ENCODE peak calls at places on chromosomes 6 and 20, in six cellular contexts. U is stomach, K is SK-N-SH, L is suprapubic skin, J is GM12878, F is K562. G is an unnamed sample. For H3K36me3, the result is how much of the 10 kb centered on the place peaks cover.

GRCh38 chr6:15479761-15480160 is 183.1 kb downstream of the DTNBP1 start:
- DNase-seq in J (no peak), L (no peak), F (no peak), K (no peak), U (no peak), G (no peak)

GRCh38 chr6:52876056-52876787 is 33.3 kb downstream of the GSTA3 start:
- DNase-seq in L (no peak), F (no peak), U (no peak), K (no peak), J (no peak), G (no peak)

GRCh38 chr6:129472239-129472638 is 237.7 kb downstream of the ARHGAP18 start:
- DNase-seq in F (no peak), K (no peak), U (no peak), J (no peak), L (no peak), G (no peak)

GRCh38 chr6:70396796-70397729 is 16.2 kb upstream of the FAM135A start:
- DNase-seq in F (no peak), L (no peak), U (no peak), J (no peak), K (no peak), G (no peak)

GRCh38 chr6:14713008-14713452 is 532.8 kb upstream of the JARID2 start:
- DNase-seq in J (no peak), U (no peak), K (no peak), F (peak), L (no peak), G (peak)

GRCh38 chr6:53437557-53438202 is 88.9 kb upstream of the ELOVL5 start:
- DNase-seq in U (no peak), K (peak), L (no peak), F (peak), J (peak), G (no peak)

GRCh38 chr6:157804448-157805327 is 18.4 kb upstream of the SNX9 start:
- DNase-seq in L (no peak), K (no peak), U (no peak), F (peak), J (no peak), G (no peak)

GRCh38 chr6:144993870-144994269 is 708.7 kb downstream of the UTRN start:
- DNase-seq in U (no peak), F (no peak), L (no peak), K (no peak), J (no peak), G (no peak)

GRCh38 chr6:112831022-112831421 is 483.9 kb downstream of the RFPL4B start:
- DNase-seq in L (no peak), F (no peak), J (no peak), K (no peak), U (no peak), G (no peak)

GRCh38 chr6:11969092-11969491 is 43.0 kb upstream of the HIVEP1 start:
- DNase-seq in F (no peak), L (no peak), J (no peak), K (no peak), U (no peak), G (no peak)

GRCh38 chr20:10040070-10040970 is 5.5 kb downstream of the ANKEF1 start:
- DNase-seq in F (no peak), U (no peak), L (no peak), J (no peak), K (no peak), G (no peak)

GRCh38 chr20:47678536-47678935 is 106.7 kb downstream of the SULF2 start:
- DNase-seq in U (no peak), L (no peak), K (no peak), F (no peak), J (no peak), G (no peak)

GRCh38 chr20:36170542-36171215 is 16.1 kb downstream of the EPB41L1 start:
- DNase-seq in K (no peak), F (no peak), J (no peak), L (no peak), U (no peak), G (no peak)

GRCh38 chr20:47281376-47281775 is 75.1 kb downstream of the ZMYND8 start:
- DNase-seq in J (no peak), K (no peak), F (no peak), L (no peak), U (no peak), G (no peak)

GRCh38 chr6:168411793-168412192 is 29.2 kb upstream of the SMOC2 start:
- DNase-seq in F (no peak), J (no peak), K (no peak), L (peak), U (no peak), G (no peak)

GRCh38 chr6:99151634-99152344 is 197.7 kb downstream of the FAXC start:
- DNase-seq in J (peak), L (no peak), K (peak), F (peak), U (peak), G (no peak)

GRCh38 chr6:99011151-99011550 is 63.4 kb upstream of the FBXL4 start:
- DNase-seq in U (no peak), K (no peak), F (no peak), L (no peak), J (no peak), G (no peak)

GRCh38 chr20:4787825-4788224 is 66.1 kb downstream of the PRND start:
- DNase-seq in U (no peak), K (no peak), J (no peak), F (no peak), L (no peak), G (no peak)
- H3K27ac ChIP-seq in U (no peak), K (no peak), J (no peak), F (no peak), L (no peak), G (no peak)

DNA sequence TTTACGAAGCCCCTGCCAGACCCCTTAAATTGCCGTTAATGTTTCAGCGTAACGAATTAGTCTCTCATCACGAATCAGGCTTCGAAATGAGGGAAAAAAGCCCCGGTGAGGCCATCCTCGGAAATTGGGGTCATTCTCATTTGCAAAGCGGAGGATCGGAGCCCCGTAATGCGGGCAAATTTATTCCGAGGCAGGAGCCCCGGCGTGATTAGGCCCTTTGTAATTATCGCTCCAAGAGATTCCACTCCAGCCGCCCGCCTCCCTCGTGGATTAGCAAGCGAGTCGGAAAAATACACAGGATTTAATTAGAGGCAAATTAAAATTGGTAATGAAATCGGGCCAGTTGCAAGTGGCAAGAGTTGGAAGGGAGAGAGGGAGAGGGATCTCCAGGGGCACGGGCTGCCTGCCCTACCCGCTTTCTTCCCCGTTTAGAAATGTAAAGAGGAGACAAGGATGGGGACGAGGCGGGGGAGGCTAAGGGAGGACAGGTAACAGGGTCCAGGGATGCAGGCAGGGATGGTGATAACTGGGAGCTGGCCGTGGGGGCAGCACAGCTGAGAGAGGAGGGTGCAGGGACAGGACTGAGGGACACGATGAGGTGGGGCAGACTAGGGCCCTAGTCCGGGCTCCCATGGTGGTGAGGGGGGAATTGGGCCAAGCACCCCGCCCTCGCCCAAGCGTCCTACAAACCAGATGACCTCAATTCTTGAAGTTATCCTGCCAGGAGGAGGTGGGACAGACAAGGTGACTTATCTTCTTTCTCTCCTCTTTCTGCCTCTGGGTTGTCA is 44.6 kb upstream of the MDFI start:
- DNase-seq in F (no peak), K (no peak), J (no peak), L (no peak), U (no peak), G (no peak)
- H3K36me3 ChIP-seq in F (under half), K (under half), J (under half), L (half or more), U (half or more), G (under half)

DNA sequence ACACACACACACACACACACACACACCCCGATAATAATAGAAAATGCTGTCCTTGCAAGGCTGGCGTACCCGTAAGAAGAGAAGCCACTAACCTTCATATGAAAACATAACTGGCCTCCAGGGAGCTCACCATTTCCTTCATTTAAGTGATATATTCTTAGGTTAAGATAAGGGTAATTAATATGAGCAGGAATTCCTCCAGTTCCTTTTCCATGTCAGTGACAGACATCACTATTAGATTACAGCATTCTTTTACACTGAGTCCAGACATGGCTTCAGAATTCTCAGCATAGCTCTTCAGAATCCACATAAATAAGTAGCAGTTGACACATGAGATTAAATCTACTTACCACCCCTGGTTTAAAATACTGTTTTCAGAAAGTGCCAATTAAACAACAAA is 121.9 kb downstream of the SIM1 start:
- DNase-seq in F (no peak), U (no peak), J (no peak), K (no peak), L (no peak), G (no peak)
- TF ChIP-seq EP300 in F (no peak), U (no peak), J (no peak), K (no peak), L (no peak), G (no peak)

GRCh38 chr20:22264917-22265316 is 319.5 kb downstream of the FOXA2 start:
- DNase-seq in K (no peak), F (no peak), U (no peak), J (no peak), L (no peak), G (no peak)
- H3K27ac ChIP-seq in K (no peak), F (no peak), U (no peak), J (no peak), L (no peak), G (no peak)

GRCh38 chr20:62811720-62812119 is 5.1 kb upstream of the COL9A3 start:
- DNase-seq in K (no peak), F (no peak), U (no peak), L (no peak), J (no peak), G (no peak)

GRCh38 chr20:62807444-62808210 is 3.0 kb downstream of the OGFR start:
- DNase-seq in J (no peak), U (no peak), K (no peak), L (no peak), F (no peak), G (no peak)

GRCh38 chr20:62811320-62811719 is 5.5 kb upstream of the COL9A3 start:
- DNase-seq in F (no peak), K (no peak), L (no peak), J (no peak), U (no peak), G (no peak)

GRCh38 chr20:62808211-62808865 is 3.7 kb downstream of the OGFR start:
- DNase-seq in J (no peak), F (peak), U (peak), L (no peak), K (peak), G (peak)

GRCh38 chr20:62809530-62810428 is 5.1 kb downstream of the OGFR start:
- DNase-seq in J (no peak), U (no peak), L (no peak), K (no peak), F (no peak), G (no peak)
- H3K36me3 ChIP-seq in J (under half), U (half or more), L (half or more), K (under half), F (half or more), G (under half)

GRCh38 chr6:167130712-167131684 is 8.1 kb downstream of the CCR6 start:
- DNase-seq in L (no peak), F (no peak), K (no peak), U (no peak), J (no peak), G (no peak)
- TF ChIP-seq EP300 in L (no peak), F (no peak), K (no peak), U (no peak), J (peak), G (no peak)

GRCh38 chr6:3755637-3756515 is 4.4 kb upstream of the PXDC1 start:
- DNase-seq in L (peak), U (no peak), F (no peak), J (no peak), K (no peak), G (no peak)
- H3K27ac ChIP-seq in L (no peak), U (no peak), F (no peak), J (no peak), K (no peak), G (no peak)

G was measured in ovary.